ENCODE peak calls at places on chromosome 5, in eight cellular contexts. Y is A549, V is tibial nerve, U is upper lobe of left lung, Z is SK-N-SH, J is ovary, T is HepG2, D is esophagus muscularis mucosa. C is an unnamed sample.
A peak's percentile ranks its signal among the peaks of the same experiment; 100 is the strongest.

GRCh38 chr5:76402251-76402879 is 720 bp upstream of the IQGAP2 start:
- DNase-seq in Y (peak; percentile 46), J (peak; percentile 32), T (peak; percentile 58), V (no peak), D (no peak), Z (peak; percentile 64), U (peak; percentile 25), C (no peak)

GRCh38 chr5:135456238-135457099 is 4.3 kb upstream of the TIFAB start:
- DNase-seq in Y (no peak), D (no peak), J (no peak), U (no peak), Z (no peak), T (peak; percentile 16), V (no peak), C (peak; percentile 72)

GRCh38 chr5:82182662-82183061 is 95.5 kb downstream of the RPS23 start:
- DNase-seq in Y (no peak), V (no peak), J (no peak), D (no peak), U (no peak), T (no peak), Z (no peak), C (no peak)

GRCh38 chr5:76813982-76814562 is 4.8 kb upstream of the F2RL1 start:
- DNase-seq in J (no peak), V (no peak), Z (no peak), Y (peak; percentile 82), D (no peak), T (peak; percentile 43), U (no peak), C (no peak)

GRCh38 chr5:133779828-133780475 is 167.6 kb upstream of the FSTL4 start:
- DNase-seq in U (no peak), V (no peak), D (no peak), Z (no peak), J (no peak), Y (no peak), T (no peak), C (no peak)

GRCh38 chr5:161169776-161170175 is 317.8 kb upstream of the ATP10B start:
- DNase-seq in U (no peak), D (no peak), T (no peak), V (no peak), Y (no peak), J (no peak), Z (no peak), C (no peak)

GRCh38 chr5:168647083-168647482 is 67.9 kb upstream of the PANK3 start:
- DNase-seq in U (no peak), D (no peak), T (no peak), Y (no peak), V (no peak), J (no peak), Z (no peak), C (no peak)

GRCh38 chr5:133531634-133532033 is 80.7 kb downstream of the FSTL4 start:
- DNase-seq in T (no peak), Y (no peak), V (no peak), D (peak; percentile 77), J (no peak), U (no peak), Z (no peak), C (no peak)

GRCh38 chr5:91280942-91281269 is 102.2 kb downstream of the ARRDC3 start:
- DNase-seq in J (no peak), D (no peak), V (no peak), Z (no peak), U (no peak), T (no peak), Y (no peak), C (no peak)

GRCh38 chr5:180097926-180098325 is 26.4 kb upstream of the RNF130 start:
- DNase-seq in D (no peak), Z (no peak), Y (no peak), V (no peak), J (no peak), U (no peak), T (no peak), C (no peak)

GRCh38 chr5:180095545-180095944 is 24.0 kb upstream of the RNF130 start:
- DNase-seq in U (no peak), V (no peak), D (no peak), Y (no peak), T (no peak), J (no peak), Z (no peak), C (no peak)

GRCh38 chr5:180098526-180098925 is 27.0 kb upstream of the RNF130 start:
- DNase-seq in T (no peak), Y (no peak), U (no peak), V (no peak), Z (no peak), D (no peak), J (no peak), C (no peak)

GRCh38 chr5:180096616-180097015 is 25.1 kb upstream of the RNF130 start:
- DNase-seq in Z (no peak), V (no peak), Y (no peak), T (no peak), U (no peak), D (no peak), J (no peak), C (no peak)

GRCh38 chr5:180097163-180097894 is 25.8 kb upstream of the RNF130 start:
- DNase-seq in Z (no peak), J (no peak), V (no peak), Y (no peak), T (no peak), U (no peak), D (no peak), C (no peak)
- TF ChIP-seq EP300 in Z (no peak), J (no peak), V (no peak), Y (no peak), T (no peak), U (no peak), D (no peak), C (no peak)

GRCh38 chr5:14059810-14060209 is 83.3 kb upstream of the TRIO start:
- DNase-seq in Z (no peak), T (no peak), D (no peak), J (no peak), Y (no peak), U (no peak), V (no peak), C (no peak)

GRCh38 chr5:14062178-14062577 is 81.0 kb upstream of the TRIO start:
- DNase-seq in T (no peak), V (no peak), Z (no peak), Y (no peak), U (no peak), J (no peak), D (no peak), C (no peak)

GRCh38 chr5:14063117-14063516 is 80.0 kb upstream of the TRIO start:
- DNase-seq in T (no peak), D (no peak), V (no peak), U (no peak), Z (no peak), J (no peak), Y (no peak), C (no peak)

GRCh38 chr5:14060218-14060617 is 82.9 kb upstream of the TRIO start:
- DNase-seq in Z (no peak), T (no peak), V (no peak), U (no peak), J (no peak), D (no peak), Y (no peak), C (no peak)

GRCh38 chr5:14061106-14061505 is 82.0 kb upstream of the TRIO start:
- DNase-seq in U (no peak), D (no peak), T (no peak), Y (no peak), Z (peak; percentile 16), V (no peak), J (no peak), C (no peak)
- TF ChIP-seq EP300 in U (no peak), D (no peak), T (no peak), Y (no peak), Z (no peak), V (no peak), J (no peak), C (no peak)

GRCh38 chr5:149099920-149100319 is 37.1 kb upstream of the SH3TC2 start:
- DNase-seq in Z (no peak), V (no peak), Y (no peak), J (no peak), U (no peak), T (no peak), D (no peak), C (no peak)

GRCh38 chr5:149094996-149095395 is 32.1 kb upstream of the SH3TC2 start:
- DNase-seq in Y (no peak), J (no peak), V (no peak), Z (no peak), T (no peak), D (no peak), U (no peak), C (no peak)

DNA sequence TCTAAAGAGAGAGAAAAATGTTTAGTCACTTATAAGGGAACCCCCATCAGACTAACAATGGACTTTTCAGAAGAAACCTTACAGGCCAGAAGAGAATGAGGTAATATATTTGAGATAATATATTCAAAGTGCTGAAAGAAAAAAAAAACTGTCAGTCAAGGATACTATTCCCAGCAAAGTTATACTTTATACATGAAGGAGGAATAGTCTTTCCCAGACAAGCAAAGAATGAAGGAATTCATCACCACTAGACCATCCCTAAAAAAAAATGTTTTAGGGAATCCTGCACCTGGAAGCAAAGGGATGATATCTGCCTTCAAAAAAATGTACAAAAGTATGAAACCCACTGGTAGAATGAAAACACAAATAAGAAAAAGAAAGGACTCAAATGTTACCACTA is 37.5 kb upstream of the SH3TC2 start:
- DNase-seq in Z (no peak), J (no peak), V (no peak), Y (no peak), U (no peak), T (no peak), D (no peak), C (no peak)
- TF ChIP-seq EP300 in Z (no peak), J (no peak), V (no peak), Y (no peak), U (no peak), T (no peak), D (no peak), C (no peak)

GRCh38 chr5:79025054-79025465 is 40.0 kb upstream of the ARSB start:
- DNase-seq in T (peak; percentile 41), D (no peak), Z (peak; percentile 56), J (peak; percentile 52), V (peak; percentile 16), Y (peak; percentile 41), U (no peak), C (peak; percentile 76)

GRCh38 chr5:79023323-79023722 is 38.2 kb upstream of the ARSB start:
- DNase-seq in Y (no peak), T (no peak), J (no peak), U (no peak), D (no peak), Z (peak; percentile 17), V (no peak), C (no peak)

GRCh38 chr5:79020861-79021561 is 35.9 kb upstream of the ARSB start:
- DNase-seq in J (peak; percentile 37), V (no peak), T (peak; percentile 27), U (no peak), Y (peak; percentile 28), Z (peak; percentile 33), D (no peak), C (peak; percentile 78)

GRCh38 chr5:79023947-79024346 is 38.8 kb upstream of the ARSB start:
- DNase-seq in U (no peak), Z (no peak), Y (no peak), D (no peak), J (no peak), T (peak; percentile 49), V (no peak), C (no peak)

DNA sequence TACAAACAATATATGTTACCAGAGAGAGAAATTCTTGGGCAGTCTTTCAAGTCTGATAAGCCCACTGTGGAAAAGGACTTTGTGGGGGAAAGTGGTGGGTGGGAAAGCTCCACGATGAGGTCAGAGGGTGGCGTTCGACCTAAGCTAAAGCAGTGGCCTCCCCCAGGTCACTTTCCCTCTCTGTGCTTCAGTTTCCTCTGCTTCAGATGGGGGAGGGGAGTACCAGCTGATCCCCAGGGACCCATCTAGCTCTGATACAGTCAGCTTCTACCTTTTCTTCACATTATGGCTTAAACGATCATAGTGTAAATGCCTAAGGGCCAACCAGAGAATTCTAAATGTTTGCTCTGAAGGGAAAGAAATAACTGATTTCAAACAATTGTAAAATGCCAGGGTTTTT is 36.6 kb upstream of the ARSB start:
- DNase-seq in Y (no peak), Z (no peak), U (no peak), T (no peak), D (no peak), J (no peak), V (no peak), C (no peak)
- TF ChIP-seq EP300 in Y (no peak), Z (no peak), U (no peak), T (no peak), D (no peak), J (no peak), V (no peak), C (no peak)